ENCODE peak calls at places on chromosome 21, in eight cellular contexts. One of them, this sample, is unnamed.

GRCh38 chr21:36203603-36203889 is 46.9 kb downstream of the DOP1B start:
- DNase-seq in A549: peak; percentile 45
- DNase-seq in epithelial cell of esophagus: peak; percentile 94
- DNase-seq in cardiac muscle cell: no peak
- DNase-seq in body of pancreas: peak; percentile 55
- DNase-seq in cardiac fibroblast: peak; percentile 87
- DNase-seq in astrocyte: peak; percentile 87
- DNase-seq in fibroblast of mammary gland: peak; percentile 89
- DNase-seq in this sample: no peak

GRCh38 chr21:26845066-26845749 is at the start of gene ADAMTS1:
- DNase-seq in A549: peak; percentile 38
- DNase-seq in epithelial cell of esophagus: peak; percentile 66
- DNase-seq in cardiac muscle cell: peak; percentile 95
- DNase-seq in body of pancreas: peak; percentile 91
- DNase-seq in cardiac fibroblast: peak; percentile 91
- DNase-seq in astrocyte: peak; percentile 62
- DNase-seq in fibroblast of mammary gland: peak; percentile 88
- DNase-seq in this sample: no peak

GRCh38 chr21:31860851-31861250 is 12.0 kb upstream of the HUNK start:
- DNase-seq in A549: no peak
- DNase-seq in epithelial cell of esophagus: no peak
- DNase-seq in cardiac muscle cell: no peak
- DNase-seq in body of pancreas: no peak
- DNase-seq in cardiac fibroblast: no peak
- DNase-seq in astrocyte: no peak
- DNase-seq in fibroblast of mammary gland: no peak
- DNase-seq in this sample: no peak

GRCh38 chr21:27001526-27001925 is 34.6 kb upstream of the ADAMTS5 start:
- DNase-seq in A549: no peak
- DNase-seq in epithelial cell of esophagus: no peak
- DNase-seq in cardiac muscle cell: no peak
- DNase-seq in body of pancreas: no peak
- DNase-seq in cardiac fibroblast: no peak
- DNase-seq in astrocyte: no peak
- DNase-seq in fibroblast of mammary gland: no peak
- DNase-seq in this sample: no peak

GRCh38 chr21:39659070-39659815 is 46.5 kb downstream of the B3GALT5 start:
- DNase-seq in A549: no peak
- DNase-seq in epithelial cell of esophagus: no peak
- DNase-seq in cardiac muscle cell: no peak
- DNase-seq in body of pancreas: no peak
- DNase-seq in cardiac fibroblast: no peak
- DNase-seq in astrocyte: no peak
- DNase-seq in fibroblast of mammary gland: no peak
- DNase-seq in this sample: no peak

GRCh38 chr21:31622397-31622796 is 37.1 kb upstream of the SOD1 start:
- DNase-seq in A549: no peak
- DNase-seq in epithelial cell of esophagus: no peak
- DNase-seq in cardiac muscle cell: no peak
- DNase-seq in body of pancreas: no peak
- DNase-seq in cardiac fibroblast: no peak
- DNase-seq in astrocyte: no peak
- DNase-seq in fibroblast of mammary gland: no peak
- DNase-seq in this sample: peak; percentile 80

GRCh38 chr21:14850394-14850793 is 214.4 kb downstream of the NRIP1 start:
- DNase-seq in A549: no peak
- DNase-seq in epithelial cell of esophagus: no peak
- DNase-seq in cardiac muscle cell: no peak
- DNase-seq in body of pancreas: no peak
- DNase-seq in cardiac fibroblast: peak; percentile 62
- DNase-seq in astrocyte: peak; percentile 60
- DNase-seq in fibroblast of mammary gland: peak; percentile 10
- DNase-seq in this sample: no peak

GRCh38 chr21:15064576-15065380 is at the start of gene NRIP1:
- DNase-seq in A549: peak; percentile 85
- DNase-seq in epithelial cell of esophagus: peak; percentile 93
- DNase-seq in cardiac muscle cell: peak; percentile 92
- DNase-seq in body of pancreas: peak; percentile 93
- DNase-seq in cardiac fibroblast: peak; percentile 94
- DNase-seq in astrocyte: peak; percentile 85
- DNase-seq in fibroblast of mammary gland: peak; percentile 84
- DNase-seq in this sample: no peak

GRCh38 chr21:8993943-8994639 is 1527.3 kb upstream of the TPTE start:
- DNase-seq in A549: peak; percentile 96
- DNase-seq in epithelial cell of esophagus: no peak
- DNase-seq in cardiac muscle cell: no peak
- DNase-seq in body of pancreas: no peak
- DNase-seq in cardiac fibroblast: no peak
- DNase-seq in astrocyte: no peak
- DNase-seq in fibroblast of mammary gland: no peak
- DNase-seq in this sample: no peak

GRCh38 chr21:36145259-36145658 is 10.4 kb downstream of the CBR3 start:
- DNase-seq in A549: no peak
- DNase-seq in epithelial cell of esophagus: no peak
- DNase-seq in cardiac muscle cell: no peak
- DNase-seq in body of pancreas: no peak
- DNase-seq in cardiac fibroblast: no peak
- DNase-seq in astrocyte: no peak
- DNase-seq in fibroblast of mammary gland: no peak
- DNase-seq in this sample: no peak

GRCh38 chr21:25626752-25627151 is 12.3 kb upstream of the JAM2 start:
- DNase-seq in A549: no peak
- DNase-seq in epithelial cell of esophagus: peak; percentile 60
- DNase-seq in cardiac muscle cell: no peak
- DNase-seq in body of pancreas: peak; percentile 23
- DNase-seq in cardiac fibroblast: no peak
- DNase-seq in astrocyte: no peak
- DNase-seq in fibroblast of mammary gland: no peak
- DNase-seq in this sample: no peak

GRCh38 chr21:35637431-35637830 is 422.9 kb downstream of the SETD4 start:
- DNase-seq in A549: no peak
- DNase-seq in epithelial cell of esophagus: peak; percentile 15
- DNase-seq in cardiac muscle cell: no peak
- DNase-seq in body of pancreas: no peak
- DNase-seq in cardiac fibroblast: peak; percentile 90
- DNase-seq in astrocyte: peak; percentile 69
- DNase-seq in fibroblast of mammary gland: peak; percentile 94
- DNase-seq in this sample: no peak

GRCh38 chr21:45942755-45943629 is 38.6 kb upstream of the COL6A1 start:
- DNase-seq in A549: no peak
- DNase-seq in epithelial cell of esophagus: no peak
- DNase-seq in cardiac muscle cell: no peak
- DNase-seq in body of pancreas: no peak
- DNase-seq in cardiac fibroblast: no peak
- DNase-seq in astrocyte: no peak
- DNase-seq in fibroblast of mammary gland: no peak
- DNase-seq in this sample: no peak

GRCh38 chr21:26140185-26140584 is 30.4 kb downstream of the APP start:
- DNase-seq in A549: peak; percentile 93
- DNase-seq in epithelial cell of esophagus: peak; percentile 73
- DNase-seq in cardiac muscle cell: no peak
- DNase-seq in body of pancreas: no peak
- DNase-seq in cardiac fibroblast: peak; percentile 98
- DNase-seq in astrocyte: peak; percentile 98
- DNase-seq in fibroblast of mammary gland: peak; percentile 99
- DNase-seq in this sample: no peak

GRCh38 chr21:46115441-46116188 is 17.7 kb downstream of the COL6A2 start:
- DNase-seq in A549: no peak
- DNase-seq in epithelial cell of esophagus: no peak
- DNase-seq in cardiac muscle cell: no peak
- DNase-seq in body of pancreas: peak; percentile 1
- DNase-seq in cardiac fibroblast: no peak
- DNase-seq in astrocyte: no peak
- DNase-seq in fibroblast of mammary gland: peak; percentile 4
- DNase-seq in this sample: no peak

GRCh38 chr21:25985990-25986389 is 184.6 kb downstream of the APP start:
- DNase-seq in A549: no peak
- DNase-seq in epithelial cell of esophagus: no peak
- DNase-seq in cardiac muscle cell: no peak
- DNase-seq in body of pancreas: no peak
- DNase-seq in cardiac fibroblast: no peak
- DNase-seq in astrocyte: no peak
- DNase-seq in fibroblast of mammary gland: no peak
- DNase-seq in this sample: no peak

GRCh38 chr21:25080706-25081495 is 526.4 kb downstream of the MRPL39 start:
- DNase-seq in A549: no peak
- DNase-seq in epithelial cell of esophagus: no peak
- DNase-seq in cardiac muscle cell: no peak
- DNase-seq in body of pancreas: no peak
- DNase-seq in cardiac fibroblast: no peak
- DNase-seq in astrocyte: peak; percentile 74
- DNase-seq in fibroblast of mammary gland: peak; percentile 10
- DNase-seq in this sample: no peak

GRCh38 chr21:35352066-35352770 is 303.1 kb upstream of the RUNX1 start:
- DNase-seq in A549: no peak
- DNase-seq in epithelial cell of esophagus: peak; percentile 82
- DNase-seq in cardiac muscle cell: no peak
- DNase-seq in body of pancreas: no peak
- DNase-seq in cardiac fibroblast: peak; percentile 87
- DNase-seq in astrocyte: peak; percentile 95
- DNase-seq in fibroblast of mammary gland: peak; percentile 75
- DNase-seq in this sample: no peak

GRCh38 chr21:28266061-28266460 is 726.6 kb downstream of the LTN1 start:
- DNase-seq in A549: no peak
- DNase-seq in epithelial cell of esophagus: no peak
- DNase-seq in cardiac muscle cell: no peak
- DNase-seq in body of pancreas: no peak
- DNase-seq in cardiac fibroblast: no peak
- DNase-seq in astrocyte: no peak
- DNase-seq in fibroblast of mammary gland: no peak
- DNase-seq in this sample: no peak

GRCh38 chr21:44931137-44931500 is 8.7 kb upstream of the SLX9 start:
- DNase-seq in A549: no peak
- DNase-seq in epithelial cell of esophagus: no peak
- DNase-seq in cardiac muscle cell: no peak
- DNase-seq in body of pancreas: no peak
- DNase-seq in cardiac fibroblast: peak; percentile 85
- DNase-seq in astrocyte: no peak
- DNase-seq in fibroblast of mammary gland: peak; percentile 56
- DNase-seq in this sample: peak; percentile 63
- H3K4me3 ChIP-seq in A549: no peak overlapping the region
- H3K4me3 ChIP-seq in epithelial cell of esophagus: no peak overlapping the region
- H3K4me3 ChIP-seq in cardiac muscle cell: peak overlapping the region; percentile 29
- H3K4me3 ChIP-seq in body of pancreas: no peak overlapping the region
- H3K4me3 ChIP-seq in cardiac fibroblast: peak overlapping the region; percentile 29
- H3K4me3 ChIP-seq in astrocyte: peak overlapping the region; percentile 33
- H3K4me3 ChIP-seq in fibroblast of mammary gland: no peak overlapping the region
- H3K4me3 ChIP-seq in this sample: peak overlapping the region; percentile 40

GRCh38 chr21:43851593-43851992 is 13.4 kb upstream of the AGPAT3 start:
- DNase-seq in A549: no peak
- DNase-seq in epithelial cell of esophagus: no peak
- DNase-seq in cardiac muscle cell: no peak
- DNase-seq in body of pancreas: no peak
- DNase-seq in cardiac fibroblast: no peak
- DNase-seq in astrocyte: no peak
- DNase-seq in fibroblast of mammary gland: no peak
- DNase-seq in this sample: no peak

GRCh38 chr21:43849532-43850299 is 15.3 kb upstream of the AGPAT3 start:
- DNase-seq in A549: no peak
- DNase-seq in epithelial cell of esophagus: no peak
- DNase-seq in cardiac muscle cell: no peak
- DNase-seq in body of pancreas: no peak
- DNase-seq in cardiac fibroblast: no peak
- DNase-seq in astrocyte: no peak
- DNase-seq in fibroblast of mammary gland: no peak
- DNase-seq in this sample: no peak

GRCh38 chr21:43853851-43854772 is 10.9 kb upstream of the AGPAT3 start:
- DNase-seq in A549: no peak
- DNase-seq in epithelial cell of esophagus: no peak
- DNase-seq in cardiac muscle cell: no peak
- DNase-seq in body of pancreas: no peak
- DNase-seq in cardiac fibroblast: no peak
- DNase-seq in astrocyte: no peak
- DNase-seq in fibroblast of mammary gland: no peak
- DNase-seq in this sample: no peak

GRCh38 chr21:43848771-43849170 is 16.3 kb upstream of the AGPAT3 start:
- DNase-seq in A549: no peak
- DNase-seq in epithelial cell of esophagus: no peak
- DNase-seq in cardiac muscle cell: no peak
- DNase-seq in body of pancreas: no peak
- DNase-seq in cardiac fibroblast: no peak
- DNase-seq in astrocyte: no peak
- DNase-seq in fibroblast of mammary gland: no peak
- DNase-seq in this sample: no peak

GRCh38 chr21:43850728-43851295 is 14.2 kb upstream of the AGPAT3 start:
- DNase-seq in A549: no peak
- DNase-seq in epithelial cell of esophagus: no peak
- DNase-seq in cardiac muscle cell: no peak
- DNase-seq in body of pancreas: no peak
- DNase-seq in cardiac fibroblast: no peak
- DNase-seq in astrocyte: no peak
- DNase-seq in fibroblast of mammary gland: no peak
- DNase-seq in this sample: no peak
- H3K4me3 ChIP-seq in A549: no peak overlapping the region
- H3K4me3 ChIP-seq in epithelial cell of esophagus: no peak overlapping the region
- H3K4me3 ChIP-seq in cardiac muscle cell: no peak overlapping the region
- H3K4me3 ChIP-seq in body of pancreas: no peak overlapping the region
- H3K4me3 ChIP-seq in cardiac fibroblast: no peak overlapping the region
- H3K4me3 ChIP-seq in astrocyte: no peak overlapping the region
- H3K4me3 ChIP-seq in fibroblast of mammary gland: no peak overlapping the region
- H3K4me3 ChIP-seq in this sample: no peak overlapping the region

GRCh38 chr21:29436650-29437049 is 137.9 kb downstream of the BACH1 start:
- DNase-seq in A549: no peak
- DNase-seq in epithelial cell of esophagus: no peak
- DNase-seq in cardiac muscle cell: no peak
- DNase-seq in body of pancreas: no peak
- DNase-seq in cardiac fibroblast: no peak
- DNase-seq in astrocyte: no peak
- DNase-seq in fibroblast of mammary gland: no peak
- DNase-seq in this sample: no peak
- H3K4me3 ChIP-seq in A549: no peak overlapping the region
- H3K4me3 ChIP-seq in epithelial cell of esophagus: no peak overlapping the region
- H3K4me3 ChIP-seq in cardiac muscle cell: no peak overlapping the region
- H3K4me3 ChIP-seq in body of pancreas: no peak overlapping the region
- H3K4me3 ChIP-seq in cardiac fibroblast: no peak overlapping the region
- H3K4me3 ChIP-seq in astrocyte: no peak overlapping the region
- H3K4me3 ChIP-seq in fibroblast of mammary gland: no peak overlapping the region
- H3K4me3 ChIP-seq in this sample: no peak overlapping the region

DNA sequence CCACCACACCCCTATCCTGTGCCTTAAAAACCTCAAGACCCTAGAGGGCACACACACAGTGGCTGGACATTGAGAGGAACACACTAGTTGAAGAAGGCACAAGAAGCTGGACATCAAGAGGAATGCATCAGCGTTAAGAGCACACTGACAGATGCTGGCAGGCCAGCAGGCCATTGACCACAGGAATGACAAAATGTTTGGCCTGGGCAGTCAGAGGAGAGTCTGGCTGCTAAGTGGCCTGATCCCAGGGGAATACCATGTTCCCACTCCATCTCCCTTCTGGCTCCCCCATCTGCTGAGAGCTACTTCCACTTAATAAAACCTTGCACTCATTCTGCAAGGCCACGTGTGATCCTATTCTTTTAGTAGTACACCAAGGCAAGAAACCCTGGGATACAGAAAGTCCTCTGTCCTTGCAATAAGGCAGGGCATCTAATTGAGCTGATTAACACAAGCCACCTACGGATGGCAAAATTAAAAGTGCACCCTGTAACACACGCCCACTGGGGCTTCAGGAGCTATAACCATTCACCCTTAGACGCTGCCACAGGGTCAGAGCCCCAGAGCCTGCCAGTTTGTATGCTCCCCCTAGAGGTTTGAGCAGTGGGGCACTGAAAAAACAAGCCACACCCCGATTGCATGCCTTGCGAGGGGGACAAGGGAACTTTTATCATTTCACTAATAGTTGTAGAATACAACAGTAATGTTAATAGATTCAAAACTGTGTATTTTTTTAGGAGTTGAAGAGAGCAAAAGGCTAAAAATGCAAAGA is 1216.1 kb upstream of the NCAM2 start:
- DNase-seq in A549: no peak
- DNase-seq in epithelial cell of esophagus: no peak
- DNase-seq in cardiac muscle cell: no peak
- DNase-seq in body of pancreas: no peak
- DNase-seq in cardiac fibroblast: no peak
- DNase-seq in astrocyte: no peak
- DNase-seq in fibroblast of mammary gland: peak; percentile 3
- DNase-seq in this sample: no peak
- H3K4me3 ChIP-seq in A549: no peak overlapping the region
- H3K4me3 ChIP-seq in epithelial cell of esophagus: no peak overlapping the region
- H3K4me3 ChIP-seq in cardiac muscle cell: no peak overlapping the region
- H3K4me3 ChIP-seq in body of pancreas: no peak overlapping the region
- H3K4me3 ChIP-seq in cardiac fibroblast: no peak overlapping the region
- H3K4me3 ChIP-seq in astrocyte: no peak overlapping the region
- H3K4me3 ChIP-seq in fibroblast of mammary gland: no peak overlapping the region
- H3K4me3 ChIP-seq in this sample: no peak overlapping the region

This sample was measured in Jurkat, Clone E6-1.